ENCODE peak calls at places on chromosome 10, in six cellular contexts. C, M, S, V, U and H are unnamed samples.
A peak's percentile ranks its signal among the peaks of the same experiment; 100 is the strongest.

GRCh38 chr10:120931999-120932398 is 80.8 kb downstream of the WDR11 start:
- DNase-seq in C (no peak), M (no peak), S (no peak), V (no peak), U (no peak), H (no peak)

GRCh38 chr10:129784891-129785290 is 179.2 kb downstream of the EBF3 start:
- DNase-seq in C (peak; percentile 85), M (no peak), S (no peak), V (no peak), U (no peak), H (no peak)

GRCh38 chr10:3480281-3480999 is 304.6 kb downstream of the KLF6 start:
- DNase-seq in C (no peak), M (no peak), S (no peak), V (no peak), U (no peak), H (no peak)

GRCh38 chr10:114064151-114065045 is 20.7 kb downstream of the ADRB1 start:
- DNase-seq in C (no peak), M (no peak), S (no peak), V (peak; percentile 76), U (no peak), H (no peak)

GRCh38 chr10:30170814-30171213 is 111.4 kb upstream of the JCAD start:
- DNase-seq in C (no peak), M (no peak), S (peak; percentile 73), V (no peak), U (no peak), H (peak; percentile 74)

GRCh38 chr10:109427421-109427820 is 495.9 kb downstream of the XPNPEP1 start:
- DNase-seq in C (no peak), M (no peak), S (no peak), V (no peak), U (no peak), H (peak; percentile 29)

GRCh38 chr10:119210633-119211032 is 3.3 kb downstream of the GRK5 start:
- DNase-seq in C (no peak), M (no peak), S (no peak), V (no peak), U (no peak), H (no peak)

GRCh38 chr10:87861034-87861433 is 2.3 kb downstream of the KLLN start:
- DNase-seq in C (peak; percentile 82), M (no peak), S (no peak), V (no peak), U (no peak), H (no peak)

GRCh38 chr10:62471718-62472117 is 97.5 kb downstream of the ZNF365 start:
- DNase-seq in C (no peak), M (no peak), S (no peak), V (no peak), U (no peak), H (peak; percentile 48)

GRCh38 chr10:96255569-96256335 is 15.6 kb downstream of the BLNK start:
- DNase-seq in C (no peak), M (no peak), S (no peak), V (no peak), U (no peak), H (no peak)

GRCh38 chr10:58385784-58386112 is 538 bp downstream of the TFAM start:
- DNase-seq in C (peak; percentile 55), M (no peak), S (peak; percentile 23), V (peak; percentile 19), U (no peak), H (peak; percentile 8)

GRCh38 chr10:92082583-92083280 is 159.2 kb downstream of the BTAF1 start:
- DNase-seq in C (no peak), M (no peak), S (no peak), V (no peak), U (no peak), H (peak; percentile 16)
- TF ChIP-seq CTCF in C (no peak), M (no peak), S (no peak), V (no peak), U (no peak), H (no peak)

DNA sequence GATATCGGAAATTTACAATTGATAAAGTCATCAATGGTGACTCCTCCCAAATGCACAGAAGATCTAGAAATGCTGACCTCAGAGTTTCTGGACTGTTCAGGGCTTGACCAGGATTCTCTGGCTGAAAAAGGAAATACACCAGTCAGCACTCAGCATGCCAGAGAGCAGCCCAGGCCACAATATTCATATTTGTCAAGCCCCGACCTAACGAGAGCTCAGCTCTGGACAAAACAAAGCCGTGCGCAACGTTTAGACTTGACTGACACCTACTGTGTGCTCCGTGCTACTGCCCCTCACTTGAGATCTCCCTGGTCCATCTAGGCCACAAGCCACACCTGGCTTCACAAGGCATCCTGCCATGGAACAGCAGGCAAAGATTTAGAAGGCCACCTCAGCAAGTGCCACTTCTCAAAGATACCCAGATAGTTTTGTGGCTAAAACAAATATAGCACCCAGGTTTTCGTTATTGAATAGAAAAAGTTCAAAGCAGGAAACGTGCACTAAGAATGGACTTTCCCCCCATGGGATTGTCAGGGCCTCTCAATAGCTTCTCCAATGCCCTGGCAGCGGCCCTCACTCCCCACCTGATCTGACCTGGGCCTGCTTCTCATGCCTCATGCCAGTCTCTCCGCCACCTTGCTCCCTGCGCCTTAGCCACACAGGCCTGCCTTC is 218.3 kb downstream of the FAM107B start:
- DNase-seq in C (peak; percentile 51), M (no peak), S (no peak), V (peak; percentile 46), U (no peak), H (no peak)
- TF ChIP-seq CTCF in C (peak; percentile 15), M (peak; percentile 18), S (no peak), V (no peak), U (no peak), H (no peak)

GRCh38 chr10:106708521-106708920 is 456.0 kb downstream of the SORCS1 start:
- DNase-seq in C (no peak), M (no peak), S (no peak), V (no peak), U (no peak), H (no peak)

GRCh38 chr10:106711313-106711906 is 453.1 kb downstream of the SORCS1 start:
- DNase-seq in C (peak; percentile 71), M (peak; percentile 32), S (peak; percentile 22), V (peak; percentile 59), U (no peak), H (no peak)

GRCh38 chr10:106707657-106708056 is 456.8 kb downstream of the SORCS1 start:
- DNase-seq in C (no peak), M (no peak), S (no peak), V (no peak), U (no peak), H (no peak)

GRCh38 chr10:106705576-106706526 is 458.7 kb downstream of the SORCS1 start:
- DNase-seq in C (peak; percentile 67), M (peak; percentile 84), S (peak; percentile 74), V (peak; percentile 59), U (no peak), H (peak; percentile 55)
- TF ChIP-seq CTCF in C (peak; percentile 91), M (peak; percentile 63), S (peak; percentile 95), V (peak; percentile 63), U (no peak), H (peak; percentile 84)

GRCh38 chr10:117462816-117463544 is 79.6 kb upstream of the EMX2 start:
- DNase-seq in C (no peak), M (no peak), S (no peak), V (no peak), U (no peak), H (no peak)

GRCh38 chr10:117463545-117463920 is 79.0 kb upstream of the EMX2 start:
- DNase-seq in C (no peak), M (no peak), S (no peak), V (no peak), U (no peak), H (peak; percentile 96)

GRCh38 chr10:117461766-117462423 is 80.7 kb upstream of the EMX2 start:
- DNase-seq in C (peak; percentile 28), M (peak; percentile 31), S (peak; percentile 84), V (no peak), U (no peak), H (peak; percentile 99)

GRCh38 chr10:117460846-117461765 is 81.4 kb upstream of the EMX2 start:
- DNase-seq in C (no peak), M (no peak), S (no peak), V (no peak), U (no peak), H (peak; percentile 96)

DNA sequence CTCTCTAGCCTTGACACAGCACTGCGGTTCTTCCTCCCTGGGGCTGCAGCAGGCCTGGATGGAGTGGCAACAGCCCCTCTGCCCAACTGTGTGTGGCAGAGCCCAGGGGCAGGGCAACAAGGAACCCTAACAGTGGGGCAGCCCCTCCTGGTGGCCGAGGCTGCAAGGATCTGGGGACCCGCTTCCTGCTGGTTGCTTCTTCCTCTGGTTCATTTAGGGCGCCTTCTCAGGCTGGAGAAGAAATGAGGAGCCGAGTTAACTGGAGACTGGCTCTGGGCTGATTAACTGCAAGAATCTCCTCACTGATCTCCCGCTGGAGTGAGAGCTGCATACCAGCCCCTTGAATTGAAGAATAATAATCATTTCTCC is 80.1 kb upstream of the EMX2 start:
- DNase-seq in C (no peak), M (no peak), S (no peak), V (no peak), U (no peak), H (peak; percentile 53)
- TF ChIP-seq CTCF in C (peak; percentile 6), M (no peak), S (peak; percentile 21), V (no peak), U (no peak), H (peak; percentile 39)

GRCh38 chr10:99700649-99701048 is 31.3 kb downstream of the COX15 start:
- DNase-seq in C (no peak), M (no peak), S (no peak), V (no peak), U (no peak), H (no peak)

GRCh38 chr10:99694171-99694570 is 34.9 kb downstream of the ENTPD7 start:
- DNase-seq in C (no peak), M (no peak), S (peak; percentile 47), V (no peak), U (no peak), H (peak; percentile 92)

GRCh38 chr10:99695761-99696160 is 36.2 kb downstream of the COX15 start:
- DNase-seq in C (no peak), M (no peak), S (no peak), V (no peak), U (no peak), H (peak; percentile 66)

GRCh38 chr10:99698504-99699080 is 33.3 kb downstream of the COX15 start:
- DNase-seq in C (peak; percentile 37), M (no peak), S (peak; percentile 8), V (peak; percentile 36), U (no peak), H (no peak)
- TF ChIP-seq CTCF in C (peak; percentile 30), M (no peak), S (peak; percentile 14), V (no peak), U (peak; percentile 15), H (no peak)

GRCh38 chr10:1141701-1142100 is 85.5 kb downstream of the WDR37 start:
- DNase-seq in C (no peak), M (no peak), S (no peak), V (no peak), U (no peak), H (no peak)

GRCh38 chr10:1137499-1138163 is 81.4 kb downstream of the WDR37 start:
- DNase-seq in C (no peak), M (no peak), S (no peak), V (no peak), U (no peak), H (no peak)

GRCh38 chr10:1138529-1138928 is 82.3 kb downstream of the WDR37 start:
- DNase-seq in C (no peak), M (no peak), S (no peak), V (no peak), U (no peak), H (no peak)

GRCh38 chr10:1141261-1141660 is 85.1 kb downstream of the WDR37 start:
- DNase-seq in C (no peak), M (no peak), S (no peak), V (no peak), U (no peak), H (no peak)

GRCh38 chr10:1142596-1142995 is 86.4 kb downstream of the WDR37 start:
- DNase-seq in C (no peak), M (no peak), S (no peak), V (no peak), U (no peak), H (no peak)
- TF ChIP-seq CTCF in C (peak; percentile 21), M (no peak), S (peak; percentile 33), V (no peak), U (no peak), H (no peak)